ENCODE peak calls at places on chromosomes 3 and 15, in six cellular contexts. O, W, F, G, Y and R are unnamed samples.

GRCh38 chr3:53046171-53047170 is 598 bp upstream of the SFMBT1 start:
- DNase-seq in O (peak), W (peak), F (peak), G (no peak), Y (peak), R (peak)

GRCh38 chr3:144947895-144948294 is 976.3 kb downstream of the DIPK2A start:
- DNase-seq in O (no peak), W (no peak), F (no peak), G (no peak), Y (no peak), R (no peak)

GRCh38 chr3:168249048-168249538 is 153.4 kb upstream of the GOLIM4 start:
- DNase-seq in O (no peak), W (no peak), F (no peak), G (no peak), Y (no peak), R (no peak)

GRCh38 chr15:77004189-77004588 is 9.3 kb downstream of the PSTPIP1 start:
- DNase-seq in O (peak), W (no peak), F (no peak), G (no peak), Y (peak), R (no peak)

GRCh38 chr3:26369133-26369532 is 253.4 kb upstream of the LRRC3B start:
- DNase-seq in O (no peak), W (no peak), F (no peak), G (no peak), Y (no peak), R (no peak)

GRCh38 chr15:38554354-38554753 is 10.3 kb downstream of the RASGRP1 start:
- DNase-seq in O (no peak), W (no peak), F (no peak), G (no peak), Y (no peak), R (no peak)

GRCh38 chr15:70503798-70504304 is 259.5 kb downstream of the UACA start:
- DNase-seq in O (no peak), W (no peak), F (no peak), G (no peak), Y (no peak), R (no peak)

GRCh38 chr15:89836255-89837133 is 21.8 kb upstream of the ANPEP start:
- DNase-seq in O (no peak), W (no peak), F (no peak), G (no peak), Y (no peak), R (peak)

GRCh38 chr3:69500604-69501003 is 114.7 kb upstream of the FRMD4B start:
- DNase-seq in O (no peak), W (no peak), F (no peak), G (no peak), Y (no peak), R (no peak)

GRCh38 chr3:42033741-42034140 is 57.4 kb upstream of the TRAK1 start:
- DNase-seq in O (no peak), W (no peak), F (no peak), G (no peak), Y (peak), R (no peak)

GRCh38 chr3:125357032-125357658 is 18.0 kb downstream of the ZNF148 start:
- DNase-seq in O (peak), W (no peak), F (peak), G (no peak), Y (peak), R (no peak)

GRCh38 chr3:62665627-62666433 is 209.4 kb downstream of the CADPS start:
- DNase-seq in O (peak), W (peak), F (peak), G (peak), Y (no peak), R (no peak)

GRCh38 chr15:39666671-39667070 is 85.8 kb downstream of the THBS1 start:
- DNase-seq in O (no peak), W (no peak), F (no peak), G (no peak), Y (no peak), R (no peak)

GRCh38 chr15:67142142-67143092 is 77.0 kb downstream of the SMAD3 start:
- DNase-seq in O (no peak), W (no peak), F (no peak), G (no peak), Y (peak), R (no peak)
- TF ChIP-seq POLR2AphosphoS5 in O (no peak), W (no peak), F (no peak), G (no peak), Y (no peak), R (no peak)

GRCh38 chr3:188959013-188959412 is 212.8 kb upstream of the TPRG1 start:
- DNase-seq in O (no peak), W (no peak), F (no peak), G (no peak), Y (no peak), R (no peak)

GRCh38 chr3:188955919-188956318 is 215.9 kb upstream of the TPRG1 start:
- DNase-seq in O (no peak), W (no peak), F (no peak), G (no peak), Y (no peak), R (no peak)

GRCh38 chr3:188954590-188955208 is 217.1 kb upstream of the TPRG1 start:
- DNase-seq in O (peak), W (peak), F (peak), G (peak), Y (peak), R (peak)

GRCh38 chr3:188962253-188963247 is 209.2 kb upstream of the TPRG1 start:
- DNase-seq in O (no peak), W (no peak), F (no peak), G (no peak), Y (no peak), R (no peak)

DNA sequence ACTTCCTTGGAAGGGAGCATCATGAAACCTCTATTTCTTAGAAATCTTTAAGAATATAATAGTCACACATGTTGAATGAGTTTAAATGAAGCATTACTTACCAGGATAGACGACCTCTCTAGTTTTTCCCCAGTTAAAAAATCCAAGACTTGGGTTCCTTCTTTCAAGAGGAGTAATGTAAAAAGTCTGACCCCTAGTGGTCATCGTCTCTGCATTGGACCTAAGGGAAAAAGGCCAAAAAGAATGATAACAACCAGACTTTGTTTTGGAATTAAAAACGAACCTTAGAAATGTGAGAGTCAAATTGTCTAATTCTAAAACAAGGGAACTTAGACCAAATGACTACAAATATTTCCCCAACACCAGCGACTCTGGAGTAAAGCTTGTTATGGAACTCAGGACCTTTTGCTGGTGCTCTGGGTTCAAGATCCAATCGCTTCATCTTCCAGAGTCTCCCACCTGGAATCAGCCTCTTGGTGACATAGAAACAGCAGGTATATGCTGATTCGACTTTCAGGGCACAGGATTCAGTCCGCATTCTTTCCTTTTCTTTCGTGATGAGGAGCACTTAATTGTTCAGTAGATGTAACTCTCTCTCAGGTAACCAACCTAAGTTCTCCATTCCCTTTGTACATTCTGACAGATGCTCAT is 214.8 kb upstream of the TPRG1 start:
- DNase-seq in O (no peak), W (no peak), F (no peak), G (no peak), Y (no peak), R (no peak)
- TF ChIP-seq POLR2A in O (no peak), W (no peak), F (no peak), G (no peak), Y (no peak), R (no peak)

DNA sequence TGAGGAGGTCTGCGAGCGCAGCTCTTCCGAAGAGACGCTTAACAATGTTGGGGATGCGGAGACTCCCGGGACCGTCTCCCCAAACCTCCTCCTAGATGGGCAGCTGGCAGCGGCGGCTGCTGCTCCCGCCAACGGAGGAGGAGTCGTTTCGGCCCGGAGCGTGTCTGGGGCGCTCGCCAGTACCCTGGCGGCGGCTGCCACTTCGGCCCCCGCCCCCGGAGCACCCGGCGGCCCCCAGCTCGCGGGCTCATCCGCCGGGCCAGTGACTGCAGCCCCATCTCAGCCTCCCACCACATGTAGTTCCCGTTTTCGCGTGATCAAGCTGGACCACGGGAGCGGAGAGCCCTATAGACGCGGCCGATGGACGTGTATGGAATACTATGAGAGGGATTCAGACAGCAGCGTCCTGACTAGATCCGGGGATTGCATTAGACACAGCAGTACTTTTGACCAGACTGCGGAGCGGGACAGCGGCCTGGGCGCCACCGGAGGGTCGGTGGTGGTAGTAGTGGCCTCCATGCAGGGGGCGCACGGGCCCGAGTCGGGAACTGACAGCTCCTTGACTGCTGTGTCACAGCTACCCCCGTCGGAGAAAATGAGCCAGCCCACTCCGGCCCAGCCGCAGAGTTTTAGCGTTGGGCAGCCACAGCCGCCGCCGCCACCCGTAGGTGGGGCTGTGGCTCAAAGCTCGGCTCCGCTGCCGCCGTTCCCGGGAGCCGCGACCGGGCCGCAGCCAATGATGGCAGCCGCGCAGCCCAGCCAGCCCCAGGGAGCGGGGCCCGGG is 1.6 kb downstream of the TSC22D2 start:
- DNase-seq in O (peak), W (no peak), F (peak), G (no peak), Y (peak), R (peak)
- TF ChIP-seq EP300 in O (no peak), W (no peak), F (no peak), G (no peak), Y (no peak), R (no peak)

GRCh38 chr3:139281512-139282196 is 62.2 kb upstream of the MRPS22 start:
- DNase-seq in O (no peak), W (no peak), F (no peak), G (no peak), Y (no peak), R (no peak)
- TF ChIP-seq POLR2AphosphoS5 in O (no peak), W (no peak), F (no peak), G (no peak), Y (no peak), R (no peak)

DNA sequence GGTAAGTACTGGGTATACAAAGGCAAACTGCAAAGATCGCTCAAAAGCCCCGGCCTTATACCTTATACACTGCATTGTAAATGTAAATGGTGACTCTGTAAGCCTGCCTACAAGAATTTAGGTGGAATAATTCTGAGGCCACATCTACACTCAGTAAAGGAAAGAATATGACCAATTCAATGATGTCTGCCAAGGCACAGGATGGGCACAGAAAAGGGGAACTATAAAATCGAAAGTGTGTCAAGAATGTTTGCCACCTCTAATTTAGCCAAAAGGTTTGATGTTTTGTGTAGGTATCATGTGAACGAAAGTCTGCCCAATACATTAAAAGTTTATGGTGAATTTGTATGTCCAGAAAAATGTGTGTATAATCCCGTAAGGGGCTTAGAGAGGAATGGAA is 96.1 kb downstream of the FOXP1 start:
- DNase-seq in O (no peak), W (no peak), F (no peak), G (no peak), Y (no peak), R (no peak)
- TF ChIP-seq POLR2A in O (no peak), W (no peak), F (no peak), G (no peak), Y (no peak), R (no peak)

GRCh38 chr3:58526124-58526957 is 10.6 kb downstream of the ACOX2 start:
- DNase-seq in O (no peak), W (peak), F (no peak), G (no peak), Y (no peak), R (peak)
- TF ChIP-seq EP300 in O (no peak), W (no peak), F (no peak), G (no peak), Y (no peak), R (no peak)

GRCh38 chr3:14921034-14921616 is 26.3 kb upstream of the NR2C2 start:
- DNase-seq in O (peak), W (peak), F (peak), G (no peak), Y (peak), R (peak)
- TF ChIP-seq POLR2AphosphoS5 in O (peak), W (no peak), F (no peak), G (no peak), Y (peak), R (peak)

DNA sequence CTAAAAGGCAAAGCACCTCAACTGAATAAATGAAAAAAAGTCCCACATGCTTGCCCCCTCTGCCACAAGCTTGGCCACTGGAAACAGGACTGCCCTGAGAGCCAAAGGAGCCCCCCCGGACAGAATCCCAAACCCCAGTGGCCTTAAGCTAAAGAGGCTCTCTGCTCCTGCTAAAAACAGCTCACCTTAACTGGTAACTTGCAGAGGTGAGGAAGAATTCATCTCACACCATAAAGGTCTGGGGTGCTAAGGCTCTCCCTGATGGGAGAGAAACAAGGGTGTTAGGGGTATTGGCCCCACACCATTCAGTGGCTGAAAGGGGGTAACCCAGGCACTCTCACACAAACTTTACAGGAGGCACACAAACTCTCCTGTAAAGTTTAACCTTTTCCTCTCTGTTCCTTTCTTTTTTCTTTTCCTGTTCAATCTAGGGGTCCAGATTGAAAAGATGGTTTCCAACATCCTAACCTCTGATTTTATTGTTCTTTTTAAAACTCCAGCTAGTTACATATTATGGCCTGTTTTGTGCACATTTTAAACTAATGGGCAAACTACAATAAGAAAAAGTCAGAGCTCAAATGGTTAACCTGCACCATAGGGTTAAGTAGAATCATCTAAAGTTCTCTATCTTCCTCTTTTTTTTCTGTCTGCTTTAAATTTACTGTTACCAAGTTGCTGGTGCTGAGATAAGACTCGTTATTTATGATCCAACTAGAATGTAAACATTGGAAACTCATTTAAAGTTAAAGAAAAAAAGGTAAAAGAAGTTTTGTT is 19.9 kb downstream of the TRANK1 start:
- DNase-seq in O (no peak), W (no peak), F (no peak), G (no peak), Y (no peak), R (no peak)
- TF ChIP-seq POLR2A in O (no peak), W (no peak), F (no peak), G (no peak), Y (no peak), R (no peak)

DNA sequence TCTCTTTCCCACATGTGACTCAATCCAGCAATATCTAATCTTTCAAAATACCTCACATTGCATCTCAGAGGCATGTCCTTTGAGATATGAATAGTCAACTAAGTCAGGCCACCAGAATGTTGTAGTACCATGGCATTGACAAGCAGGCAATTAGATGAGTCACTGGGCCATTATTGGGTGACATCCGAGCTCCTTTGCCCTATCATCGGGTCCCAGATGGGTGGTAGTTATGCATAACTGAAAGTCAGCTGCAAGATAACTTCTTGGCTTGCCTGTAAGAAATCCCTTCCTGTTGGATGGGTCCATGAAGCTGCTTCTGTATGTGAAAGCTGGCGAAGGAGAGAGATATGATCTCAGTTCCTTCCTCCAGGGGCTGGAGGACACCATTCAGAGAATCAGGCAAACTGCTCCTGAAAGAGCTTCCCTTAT is 32.8 kb downstream of the ARRDC4 start:
- DNase-seq in O (no peak), W (no peak), F (no peak), G (no peak), Y (no peak), R (no peak)
- TF ChIP-seq EP300 in O (no peak), W (no peak), F (no peak), G (no peak), Y (no peak), R (no peak)